ENCODE peak calls at places on chromosomes 2 and 18, in four cellular contexts. Q, P, G and A are unnamed samples.

GRCh38 chr2:85259101-85259590 is 68.6 kb downstream of the TGOLN2 start:
- DNase-seq in Q (no peak), P (no peak), G (no peak), A (no peak)

GRCh38 chr2:236745420-236746210 is 176.0 kb downstream of the ACKR3 start:
- DNase-seq in Q (peak), P (no peak), G (no peak), A (no peak)

GRCh38 chr2:45004569-45005181 is 4.6 kb downstream of the SIX2 start:
- DNase-seq in Q (no peak), P (no peak), G (no peak), A (peak)

GRCh38 chr18:6874316-6874715 is 144.8 kb downstream of the ARHGAP28 start:
- DNase-seq in Q (no peak), P (no peak), G (no peak), A (no peak)

GRCh38 chr18:35096677-35097011 is 55.4 kb downstream of the MAPRE2 start:
- DNase-seq in Q (no peak), P (no peak), G (no peak), A (no peak)

GRCh38 chr2:183996825-183997823 is 601.2 kb upstream of the ZNF804A start:
- DNase-seq in Q (peak), P (no peak), G (no peak), A (no peak)

GRCh38 chr2:206084468-206084869 is 1.5 kb downstream of the INO80D start:
- DNase-seq in Q (peak), P (peak), G (peak), A (peak)

GRCh38 chr2:61707984-61708852 is 145.6 kb downstream of the FAM161A start:
- DNase-seq in Q (peak), P (no peak), G (peak), A (no peak)

GRCh38 chr2:235106874-235107639 is 155.2 kb downstream of the SH3BP4 start:
- DNase-seq in Q (peak), P (peak), G (peak), A (peak)

GRCh38 chr2:148021059-148021985 is at the start of gene MBD5:
- DNase-seq in Q (peak), P (peak), G (peak), A (peak)

GRCh38 chr18:35458677-35459441 is 38.9 kb downstream of the INO80C start:
- DNase-seq in Q (peak), P (no peak), G (peak), A (no peak)

GRCh38 chr2:176804392-176804791 is 408.2 kb upstream of the HNRNPA3 start:
- DNase-seq in Q (no peak), P (no peak), G (no peak), A (no peak)

GRCh38 chr2:19282305-19282704 is 76.1 kb downstream of the OSR1 start:
- DNase-seq in Q (no peak), P (no peak), G (no peak), A (no peak)

GRCh38 chr2:102358496-102358895 is 2.9 kb downstream of the IL18R1 start:
- DNase-seq in Q (no peak), P (no peak), G (no peak), A (no peak)

GRCh38 chr2:46988733-46989481 is 73.3 kb upstream of the MCFD2 start:
- DNase-seq in Q (peak), P (peak), G (peak), A (no peak)

GRCh38 chr18:13284330-13285027 is 65.9 kb downstream of the LDLRAD4 start:
- DNase-seq in Q (no peak), P (no peak), G (peak), A (no peak)

GRCh38 chr18:68833756-68834155 is 35.9 kb downstream of the CCDC102B start:
- DNase-seq in Q (no peak), P (no peak), G (no peak), A (no peak)

GRCh38 chr18:49544362-49544761 is 17.5 kb upstream of the LIPG start:
- DNase-seq in Q (no peak), P (no peak), G (no peak), A (no peak)
- TF ChIP-seq POLR2A in Q (no peak), P (no peak), G (no peak), A (no peak)

DNA sequence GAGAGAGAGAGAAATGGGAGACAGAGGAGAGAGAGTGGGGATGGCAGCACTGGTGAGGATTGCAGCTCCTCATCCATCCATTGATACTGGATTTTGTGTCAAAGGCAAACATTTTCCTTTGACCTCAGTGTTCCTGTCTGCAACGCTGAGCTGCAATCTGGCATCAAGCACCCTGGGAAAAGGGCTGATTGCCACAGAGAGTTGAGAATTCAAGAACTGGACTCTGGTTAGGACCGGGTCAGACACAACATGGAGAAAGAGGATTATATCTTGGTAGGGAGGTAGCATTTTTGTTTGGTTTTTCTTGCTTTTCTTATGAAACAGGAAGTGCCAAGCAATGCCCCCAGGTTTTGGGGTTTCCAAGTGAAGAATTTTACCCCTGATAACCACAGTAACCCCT is 81.9 kb upstream of the PKDCC start:
- DNase-seq in Q (peak), P (no peak), G (no peak), A (no peak)
- H3K4me3 ChIP-seq in Q (no peak), P (no peak), G (no peak), A (no peak)

DNA sequence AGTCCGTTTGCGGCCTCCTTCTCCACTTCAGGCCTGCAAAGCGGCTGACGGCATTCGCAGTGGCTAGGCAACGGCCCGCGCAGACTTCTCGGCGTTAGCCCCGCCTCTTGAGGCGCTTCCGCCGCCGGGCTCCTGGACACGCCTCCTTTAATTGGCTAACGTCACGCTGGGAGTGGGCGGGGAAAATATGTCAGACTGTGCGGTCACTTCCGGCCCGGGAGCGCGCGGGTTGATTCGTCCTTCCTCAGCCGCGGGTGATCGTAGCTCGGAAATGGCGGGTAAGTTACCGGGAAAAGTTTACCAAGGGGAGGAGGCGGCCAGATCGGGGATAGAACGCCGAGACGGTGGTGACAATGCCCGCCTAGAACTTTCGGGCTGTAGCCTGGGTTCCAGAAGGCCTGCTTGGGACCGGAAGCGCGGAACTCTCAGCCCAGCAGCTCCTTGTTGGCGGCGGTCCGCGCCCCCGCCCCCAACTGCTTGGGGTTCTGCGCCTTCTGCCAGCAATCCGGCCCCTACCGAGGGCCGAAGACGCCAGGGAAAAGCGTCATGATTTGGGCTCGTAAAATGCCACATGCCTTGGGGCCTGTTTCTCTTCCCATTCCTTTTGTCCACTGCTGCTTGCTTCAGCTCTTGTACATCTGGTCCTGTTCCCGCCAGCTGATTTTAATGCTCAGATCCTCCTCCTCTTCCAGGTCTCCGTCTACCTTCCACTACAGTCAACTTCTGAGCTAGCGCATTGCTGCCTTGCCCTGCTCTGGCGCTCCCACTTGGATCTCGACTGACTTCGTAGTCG is at the start of gene HAT1:
- DNase-seq in Q (peak), P (peak), G (peak), A (peak)
- TF ChIP-seq POLR2A in Q (peak), P (peak), G (peak), A (peak)

DNA sequence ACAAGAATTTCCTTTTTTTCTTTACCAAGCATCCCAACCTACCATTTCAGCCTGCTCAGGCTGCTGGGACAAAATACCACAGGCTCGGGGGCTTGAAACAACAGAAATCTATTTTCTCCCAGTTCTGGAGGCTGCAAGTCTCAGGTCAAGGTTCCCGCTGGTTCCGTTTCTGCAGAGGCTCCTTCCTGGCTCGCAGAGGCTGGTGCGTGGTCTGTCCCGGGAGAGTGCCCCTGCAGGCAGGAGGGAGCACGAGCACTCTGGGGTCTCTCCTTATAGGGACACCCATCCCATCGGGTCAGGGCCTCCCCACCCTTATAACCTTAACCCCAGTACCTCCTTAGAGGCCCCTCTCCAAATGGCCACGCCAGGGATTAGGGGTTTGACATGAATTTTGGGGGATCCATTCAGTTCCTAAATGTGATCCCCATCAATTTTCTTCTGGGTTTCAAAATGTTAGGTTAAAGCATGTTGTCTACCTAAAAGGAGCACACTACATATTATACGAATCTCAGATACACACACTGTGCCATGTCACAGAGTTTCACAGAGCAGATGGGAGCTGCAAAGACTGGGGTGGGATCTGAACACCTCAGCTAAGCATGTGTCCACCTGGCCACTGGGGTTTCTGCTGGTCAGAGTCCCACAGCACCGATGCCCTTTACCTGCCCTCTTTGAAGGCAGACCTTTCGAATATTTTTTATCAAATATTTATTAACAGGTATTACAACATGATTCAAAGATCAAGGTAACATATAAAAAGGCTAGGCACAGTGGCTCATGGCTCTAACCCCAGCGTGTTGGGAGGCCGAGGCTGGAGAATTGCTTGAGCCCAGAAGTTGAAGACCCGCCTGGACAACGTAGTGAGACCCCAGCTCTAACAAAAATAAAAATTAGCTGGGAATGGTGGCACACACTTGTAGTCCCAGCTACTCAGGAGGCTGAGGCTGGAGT is 17.6 kb upstream of the ADI1 start:
- DNase-seq in Q (peak), P (peak), G (peak), A (peak)
- H3K4me3 ChIP-seq in Q (no peak), P (peak), G (peak), A (no peak)

GRCh38 chr2:70141754-70142589 is 48.8 kb downstream of the C2orf42 start:
- DNase-seq in Q (peak), P (no peak), G (peak), A (no peak)
- TF ChIP-seq POLR2A in Q (peak), P (peak), G (peak), A (peak)

DNA sequence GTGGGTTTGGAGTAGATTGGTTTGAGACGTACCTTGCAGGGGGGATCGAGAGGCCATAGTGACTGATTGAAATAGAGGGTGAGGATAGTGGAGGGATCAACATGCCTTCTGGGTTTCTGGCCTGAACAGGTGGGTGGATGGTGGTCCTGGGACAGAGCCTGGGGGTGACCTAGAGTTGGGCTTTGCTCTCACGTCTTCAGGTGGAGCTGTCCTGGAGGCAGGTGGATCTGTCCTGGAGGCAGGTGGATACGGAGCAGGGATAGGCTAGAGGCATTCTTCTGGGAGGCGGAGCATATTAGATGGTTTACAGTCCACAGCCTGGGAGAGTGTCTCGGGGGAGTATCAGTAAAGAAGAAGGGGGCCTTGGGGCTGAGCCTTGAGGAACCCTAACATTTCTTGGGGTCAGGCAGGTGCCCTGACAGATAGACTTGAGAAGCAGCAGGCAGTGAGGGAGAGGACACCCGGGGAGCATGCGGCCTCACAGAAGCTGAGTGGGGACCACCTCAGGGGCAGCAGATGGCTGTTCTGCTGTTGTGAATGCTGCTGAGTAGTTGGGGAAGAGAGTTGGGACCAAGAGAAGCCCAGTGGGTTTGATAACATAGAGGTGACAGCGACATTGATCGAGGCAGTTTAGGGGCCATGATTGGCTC is 1.6 kb downstream of the CAPN10 start:
- DNase-seq in Q (no peak), P (peak), G (no peak), A (no peak)
- H3K4me3 ChIP-seq in Q (no peak), P (no peak), G (no peak), A (no peak)

DNA sequence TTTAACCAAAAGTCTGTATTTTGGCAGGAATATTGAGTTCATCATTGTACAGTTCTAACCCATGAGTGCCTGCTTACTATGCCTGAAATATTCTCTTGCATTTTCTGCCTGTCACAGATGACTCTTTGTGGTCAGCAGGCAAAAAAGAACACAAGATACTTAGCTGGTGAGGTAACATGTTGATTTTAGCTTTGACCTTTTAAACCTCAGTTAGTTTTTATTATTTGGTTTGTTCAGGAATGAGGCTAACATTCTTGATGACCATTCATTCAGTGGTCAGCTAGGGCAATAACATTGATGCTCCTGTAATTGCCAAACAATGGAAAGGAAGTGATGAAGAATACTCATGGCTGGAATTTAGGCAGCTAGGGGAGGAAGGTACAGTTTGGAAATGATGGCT is 491.2 kb downstream of the PIK3C3 start:
- DNase-seq in Q (no peak), P (no peak), G (no peak), A (no peak)
- TF ChIP-seq POLR2A in Q (no peak), P (no peak), G (no peak), A (no peak)

GRCh38 chr18:78984941-78985784 is 5.5 kb downstream of the SALL3 start:
- DNase-seq in Q (peak), P (no peak), G (peak), A (peak)
- H3K4me3 ChIP-seq in Q (no peak), P (no peak), G (no peak), A (no peak)

GRCh38 chr2:25482341-25482740 is 140.6 kb upstream of the DNMT3A start:
- DNase-seq in Q (no peak), P (no peak), G (no peak), A (no peak)
- TF ChIP-seq POLR2A in Q (no peak), P (no peak), G (no peak), A (no peak)